ENCODE peak calls at places on chromosomes 16 and 17, in ten cellular contexts. F, N, R, C, G, Q, Z, I, A and Y are unnamed samples.

GRCh38 chr17:83097831-83098230 is 18.4 kb downstream of the METRNL start:
- DNase-seq in Z (no peak), A (no peak), N (no peak), G (no peak), I (no peak), Q (no peak), F (no peak), R (no peak), C (no peak), Y (no peak)

GRCh38 chr17:20089795-20090547 is 80.8 kb downstream of the SPECC1 start:
- DNase-seq in Q (no peak), F (no peak), C (no peak), I (no peak), R (no peak), A (no peak), G (no peak), Z (no peak), N (no peak), Y (no peak)

GRCh38 chr17:41972571-41973411 is 6.2 kb downstream of the CNP start:
- DNase-seq in R (no peak), G (peak), Z (peak), A (no peak), F (peak), C (no peak), Q (no peak), N (no peak), I (peak), Y (no peak)

GRCh38 chr17:50947844-50948514 is 81.8 kb upstream of the TOB1 start:
- DNase-seq in C (no peak), Z (peak), F (no peak), Q (no peak), R (no peak), I (peak), N (no peak), G (no peak), A (peak), Y (no peak)

GRCh38 chr17:53996896-53997295 is 174.2 kb downstream of the KIF2B start:
- DNase-seq in G (no peak), A (no peak), I (no peak), N (no peak), Q (no peak), F (no peak), R (no peak), Z (no peak), C (no peak), Y (no peak)

GRCh38 chr17:65170839-65171238 is 33.7 kb downstream of the RGS9 start:
- DNase-seq in N (no peak), A (peak), C (no peak), Q (no peak), Z (no peak), I (peak), F (peak), G (peak), R (peak), Y (no peak)

GRCh38 chr17:27558341-27558740 is 72.6 kb upstream of the LGALS9 start:
- DNase-seq in G (no peak), I (no peak), Q (no peak), Z (no peak), N (no peak), F (no peak), C (no peak), A (no peak), R (no peak), Y (no peak)

GRCh38 chr16:71902656-71903365 is 7.5 kb downstream of the IST1 start:
- DNase-seq in G (no peak), Q (no peak), R (no peak), A (no peak), N (no peak), Z (no peak), C (no peak), F (no peak), I (no peak), Y (no peak)

GRCh38 chr17:81685108-81685507 is 1.3 kb downstream of the HGS start:
- DNase-seq in N (no peak), Q (no peak), Z (no peak), G (peak), F (peak), A (no peak), R (peak), I (peak), C (no peak), Y (no peak)

GRCh38 chr16:1859650-1860049 is 12.3 kb downstream of the MEIOB start:
- DNase-seq in Z (no peak), G (no peak), A (no peak), Q (no peak), N (no peak), R (no peak), F (no peak), C (no peak), I (no peak), Y (no peak)

GRCh38 chr16:181668-182021 is 1.4 kb downstream of the HBQ1 start:
- DNase-seq in R (peak), I (peak), G (no peak), Q (no peak), F (peak), N (no peak), A (peak), C (no peak), Z (no peak), Y (no peak)
- TF ChIP-seq CTCF in R (no peak), I (no peak), G (no peak), Q (no peak), F (no peak), N (peak), A (no peak), C (no peak), Z (no peak), Y (peak)

GRCh38 chr17:17269926-17270773 is 10.9 kb downstream of the COPS3 start:
- DNase-seq in N (peak), A (peak), G (no peak), I (peak), R (no peak), F (peak), Z (no peak), Q (no peak), C (no peak), Y (no peak)
- TF ChIP-seq CTCF in N (no peak), A (peak), G (peak), I (peak), R (peak), F (peak), Z (no peak), Q (peak), C (peak), Y (peak)

GRCh38 chr17:44005865-44006580 is 1.6 kb downstream of the NAGS start:
- DNase-seq in N (peak), Z (peak), C (no peak), I (peak), A (peak), G (no peak), F (peak), R (peak), Q (no peak), Y (peak)
- TF ChIP-seq CTCF in N (peak), Z (no peak), C (peak), I (peak), A (no peak), G (peak), F (peak), R (peak), Q (peak), Y (peak)

DNA sequence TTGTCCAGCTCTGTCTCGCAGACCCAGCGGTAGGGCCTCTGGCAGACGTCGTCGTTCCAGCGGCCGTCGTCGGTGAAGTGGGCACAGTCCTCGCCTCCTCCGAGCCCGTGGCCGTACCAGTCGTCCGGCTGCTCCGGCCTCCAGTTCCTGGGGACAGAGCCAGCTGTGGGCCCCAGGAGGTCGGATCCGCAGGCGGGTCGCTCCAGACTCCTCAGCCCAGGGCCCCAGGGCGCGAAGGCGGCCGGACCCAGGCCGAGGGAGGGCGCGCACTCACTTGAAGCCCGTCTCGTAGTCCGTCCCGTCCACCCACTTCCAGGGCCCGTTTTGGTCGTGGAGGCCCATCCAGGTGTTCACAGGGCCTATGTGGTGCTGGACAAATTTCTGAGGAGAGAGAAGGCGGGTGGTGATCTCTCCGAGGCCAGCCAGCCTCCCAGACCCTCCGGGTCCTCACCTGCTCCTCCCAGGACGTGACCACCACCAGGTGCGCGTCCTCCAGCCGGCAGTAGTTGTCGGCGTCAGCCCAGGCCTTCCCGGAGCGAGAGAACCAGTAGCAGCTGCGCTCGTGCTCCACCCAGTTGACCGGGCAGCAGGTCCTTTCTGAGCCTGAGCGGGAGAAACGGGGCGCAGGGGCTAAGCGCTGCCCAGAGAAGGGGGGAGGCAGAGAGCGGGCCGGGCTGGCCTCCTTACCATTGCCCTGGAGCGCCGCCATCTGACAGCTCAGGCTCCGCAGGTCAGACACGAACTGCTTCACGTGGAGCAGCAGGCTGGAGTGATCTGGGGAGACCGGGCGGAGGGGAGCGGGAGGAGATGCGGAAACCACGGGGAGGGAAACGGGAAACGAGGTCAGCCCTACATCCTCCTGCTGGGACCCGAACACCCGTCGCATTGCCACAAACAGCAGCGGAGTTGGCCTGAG is 5.2 kb downstream of the ASGR1 start:
- DNase-seq in F (peak), Z (peak), C (peak), N (peak), Q (no peak), R (peak), A (no peak), G (no peak), I (no peak), Y (peak)
- TF ChIP-seq CTCF in F (peak), Z (no peak), C (peak), N (no peak), Q (no peak), R (peak), A (no peak), G (peak), I (no peak), Y (peak)

GRCh38 chr17:57833597-57833939 is 16.3 kb downstream of the MRPS23 start:
- DNase-seq in A (no peak), Q (no peak), N (no peak), F (no peak), I (no peak), G (no peak), R (no peak), Z (no peak), C (no peak), Y (no peak)
- TF ChIP-seq CTCF in A (no peak), Q (no peak), N (peak), F (no peak), I (peak), G (no peak), R (no peak), Z (no peak), C (no peak), Y (peak)